ENCODE peak calls at places on chromosomes 4 and X, in four cellular contexts. O is K562, L is HepG2, Q is GM12878. I is an unnamed sample.

GRCh38 chr4:76881375-76881774 is 16.6 kb downstream of the SOWAHB start:
- DNase-seq in O (no peak), L (no peak), Q (no peak), I (no peak)

GRCh38 chr4:170247585-170247984 is 157.8 kb upstream of the AADAT start:
- DNase-seq in O (no peak), L (no peak), Q (no peak), I (no peak)

GRCh38 chr4:48227662-48228061 is 42.0 kb downstream of the TEC start:
- DNase-seq in O (no peak), Q (no peak), L (no peak), I (no peak)

GRCh38 chrX:65689377-65689776 is 21.9 kb downstream of the MSN start:
- DNase-seq in Q (no peak), O (no peak), L (no peak), I (no peak)

GRCh38 chr4:31298737-31299136 is 578.6 kb downstream of the PCDH7 start:
- DNase-seq in L (no peak), O (no peak), Q (no peak), I (no peak)

GRCh38 chrX:39144965-39145364 is 343.7 kb downstream of the MID1IP1 start:
- DNase-seq in Q (no peak), L (no peak), O (no peak), I (no peak)

GRCh38 chrX:108511721-108512120 is 72.1 kb downstream of the COL4A5 start:
- DNase-seq in O (no peak), L (no peak), Q (no peak), I (no peak)

GRCh38 chrX:95841863-95842262 is 842.8 kb upstream of the DIAPH2 start:
- DNase-seq in L (no peak), O (no peak), Q (no peak), I (no peak)

GRCh38 chr4:42588909-42589308 is 68.0 kb downstream of the ATP8A1 start:
- DNase-seq in L (no peak), O (peak; percentile 24), Q (no peak), I (no peak)

GRCh38 chr4:11914406-11914805 is 485.7 kb upstream of the HS3ST1 start:
- DNase-seq in Q (no peak), O (no peak), L (no peak), I (no peak)

GRCh38 chrX:14801136-14801535 is 71.7 kb downstream of the FANCB start:
- DNase-seq in O (no peak), Q (no peak), L (no peak), I (no peak)

DNA sequence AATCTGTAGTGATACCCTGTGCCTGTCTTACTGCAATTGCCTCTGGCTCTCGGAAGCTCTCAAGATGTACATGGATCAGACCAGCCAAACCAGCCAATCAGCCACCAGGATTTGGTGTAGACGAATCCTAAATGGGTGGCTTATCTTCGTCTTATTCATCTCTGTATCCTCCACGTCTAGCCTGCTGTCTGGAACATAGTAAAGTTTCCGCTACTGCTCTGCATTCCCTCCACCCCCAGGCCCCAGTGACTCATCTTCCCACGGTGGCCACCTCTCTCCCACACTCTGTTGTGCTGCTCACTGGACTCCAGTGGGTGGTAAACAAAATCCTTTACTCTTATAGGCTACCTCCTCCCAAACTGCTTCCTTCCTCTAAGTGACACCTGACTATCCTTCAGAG is 37.8 kb downstream of the SEPTIN6 start:
- DNase-seq in O (peak; percentile 43), Q (no peak), L (no peak), I (peak; percentile 11)
- TF ChIP-seq CHD4 in O (no peak), Q (no peak), L (no peak), I (no peak)

GRCh38 chrX:22194207-22194606 is 78.5 kb upstream of the CBLL2 start:
- DNase-seq in Q (no peak), L (no peak), O (no peak), I (no peak)

GRCh38 chrX:22196151-22196550 is 76.6 kb upstream of the CBLL2 start:
- DNase-seq in Q (no peak), O (no peak), L (no peak), I (no peak)

GRCh38 chrX:22192419-22193086 is 80.2 kb upstream of the CBLL2 start:
- DNase-seq in Q (peak; percentile 3), L (peak; percentile 38), O (peak; percentile 63), I (peak; percentile 25)
- TF ChIP-seq KDM1A in Q (no peak), L (no peak), O (no peak), I (no peak)

GRCh38 chr4:124018383-124019317 is 622.1 kb downstream of the SPRY1 start:
- DNase-seq in L (peak; percentile 12), O (no peak), Q (peak; percentile 33), I (no peak)
- TF ChIP-seq REST in L (no peak), O (no peak), Q (no peak), I (no peak)

DNA sequence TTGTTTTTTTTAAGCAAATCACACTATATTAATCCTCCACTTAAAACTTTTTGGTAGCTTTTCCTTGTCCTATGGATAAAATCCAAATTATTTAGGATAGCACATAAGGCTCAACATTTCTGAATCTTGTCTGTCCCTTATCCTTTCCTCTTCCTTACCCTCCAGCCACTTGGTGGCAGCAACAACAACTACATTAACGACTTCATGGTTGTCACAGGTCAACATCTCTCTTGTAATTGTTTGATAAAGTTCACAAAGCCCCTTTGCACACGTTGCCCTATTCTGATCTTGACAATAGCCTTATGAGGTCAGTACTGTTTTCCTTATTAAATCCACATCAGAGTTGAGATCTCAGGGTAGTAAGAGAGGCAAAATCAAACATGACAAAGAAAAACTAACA is 269.0 kb upstream of the PABPC4L start:
- DNase-seq in O (peak; percentile 2), Q (no peak), L (peak; percentile 16), I (no peak)
- TF ChIP-seq CHD4 in O (no peak), Q (no peak), L (no peak), I (no peak)

DNA sequence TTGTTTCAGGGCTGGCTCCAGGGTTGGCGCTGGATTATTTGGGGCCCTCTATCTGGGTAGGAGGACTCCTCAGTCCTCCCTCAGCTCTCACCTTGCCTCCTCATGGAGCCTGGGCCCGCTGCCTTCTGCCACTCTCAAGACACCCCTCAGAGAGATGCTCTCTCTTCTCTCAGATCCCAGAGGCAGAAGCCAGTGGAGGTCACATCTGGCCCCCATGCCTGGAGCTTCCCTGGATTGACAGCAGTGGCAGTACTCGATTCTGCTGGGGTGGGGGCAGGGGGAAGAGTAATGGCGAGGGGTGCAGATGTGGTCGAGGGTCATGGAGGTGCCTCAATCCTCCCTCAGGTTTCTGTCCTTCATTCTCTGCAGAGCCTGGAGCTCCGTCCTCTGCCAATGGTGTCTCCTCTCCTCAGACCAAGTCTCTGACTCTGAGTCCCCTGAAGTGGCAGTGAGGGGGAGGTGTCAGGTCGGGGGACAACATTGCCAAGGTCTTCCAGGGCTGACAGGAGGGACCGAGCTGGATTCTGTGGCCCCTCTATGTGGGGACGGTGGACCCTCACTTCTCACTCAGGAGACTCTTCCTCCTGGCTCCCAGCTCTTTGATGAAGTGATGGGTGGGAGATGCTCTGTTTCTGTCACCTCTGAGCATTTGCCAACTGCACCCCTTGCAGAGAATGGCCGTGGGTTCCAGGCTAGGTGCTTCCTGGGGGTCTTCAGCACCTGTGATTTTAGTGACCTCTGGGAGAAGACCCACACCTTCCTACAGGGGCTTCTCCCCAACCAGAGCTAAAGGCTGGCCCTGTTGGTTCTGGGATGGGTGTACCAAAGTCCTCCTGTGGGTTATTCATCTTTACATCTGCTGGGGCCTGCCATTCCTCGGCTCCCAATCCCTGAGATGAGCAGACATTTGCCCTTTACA is 10.9 kb upstream of the HSFX1 start:
- DNase-seq in O (no peak), L (no peak), Q (no peak), I (no peak)
- TF ChIP-seq KDM1A in O (no peak), L (no peak), Q (no peak), I (no peak)

GRCh38 chr4:118834070-118834469 is 1.9 kb downstream of the SEC24D start:
- DNase-seq in L (no peak), O (no peak), Q (no peak), I (no peak)

GRCh38 chr4:118833192-118833820 is 2.6 kb downstream of the SEC24D start:
- DNase-seq in O (no peak), L (no peak), Q (no peak), I (no peak)

GRCh38 chr4:118834960-118835895 is 698 bp downstream of the SEC24D start:
- DNase-seq in O (peak; percentile 69), L (peak; percentile 87), Q (peak; percentile 62), I (peak; percentile 66)

GRCh38 chr4:118836763-118837507 is 1.0 kb upstream of the SEC24D start:
- DNase-seq in O (peak; percentile 24), L (no peak), Q (no peak), I (no peak)

DNA sequence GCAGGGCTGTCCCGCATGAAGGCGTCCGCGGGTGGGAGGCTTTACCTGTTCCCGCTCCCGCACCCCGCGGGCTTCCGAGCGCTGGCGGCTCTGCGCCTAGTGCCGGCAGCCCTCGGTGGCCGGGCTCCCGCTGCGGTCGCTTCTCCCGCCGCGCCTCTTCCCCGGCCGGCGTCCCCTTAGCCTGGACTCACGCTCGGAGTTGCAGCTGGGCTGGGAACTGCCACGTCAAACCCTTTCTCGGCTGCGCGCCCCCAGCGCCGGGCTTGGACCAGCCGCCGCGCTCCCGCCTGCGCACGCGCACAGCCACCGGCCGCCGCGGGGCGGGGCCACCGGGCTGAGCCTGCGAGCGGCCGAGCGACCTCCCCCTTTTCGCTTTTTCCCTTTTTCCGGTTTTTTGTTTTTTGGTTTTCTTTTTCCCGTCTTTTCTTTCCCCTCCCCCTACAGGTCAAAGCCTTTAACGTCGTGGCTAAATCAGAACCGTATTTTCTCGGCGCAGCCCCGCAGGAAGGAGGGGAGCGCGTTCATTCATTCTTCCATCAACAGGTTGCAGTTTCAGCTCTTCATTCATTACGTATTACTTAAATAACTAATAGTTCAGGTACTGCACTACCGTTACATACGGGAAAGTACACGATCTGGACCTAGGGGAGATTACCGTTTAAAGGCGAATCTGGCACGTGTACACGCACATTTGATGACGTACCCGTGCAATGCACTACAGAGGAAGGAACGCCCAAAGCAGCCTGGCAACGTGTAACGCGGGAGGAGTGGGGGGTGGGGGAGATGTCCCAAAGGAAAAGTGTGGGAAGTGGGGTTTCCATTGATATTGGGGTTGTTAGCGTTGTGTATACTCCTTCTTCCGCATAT is at the start of gene SEC24D:
- DNase-seq in O (peak; percentile 91), L (peak; percentile 73), Q (no peak), I (peak; percentile 81)
- TF ChIP-seq REST in O (no peak), L (no peak), Q (no peak), I (no peak)

DNA sequence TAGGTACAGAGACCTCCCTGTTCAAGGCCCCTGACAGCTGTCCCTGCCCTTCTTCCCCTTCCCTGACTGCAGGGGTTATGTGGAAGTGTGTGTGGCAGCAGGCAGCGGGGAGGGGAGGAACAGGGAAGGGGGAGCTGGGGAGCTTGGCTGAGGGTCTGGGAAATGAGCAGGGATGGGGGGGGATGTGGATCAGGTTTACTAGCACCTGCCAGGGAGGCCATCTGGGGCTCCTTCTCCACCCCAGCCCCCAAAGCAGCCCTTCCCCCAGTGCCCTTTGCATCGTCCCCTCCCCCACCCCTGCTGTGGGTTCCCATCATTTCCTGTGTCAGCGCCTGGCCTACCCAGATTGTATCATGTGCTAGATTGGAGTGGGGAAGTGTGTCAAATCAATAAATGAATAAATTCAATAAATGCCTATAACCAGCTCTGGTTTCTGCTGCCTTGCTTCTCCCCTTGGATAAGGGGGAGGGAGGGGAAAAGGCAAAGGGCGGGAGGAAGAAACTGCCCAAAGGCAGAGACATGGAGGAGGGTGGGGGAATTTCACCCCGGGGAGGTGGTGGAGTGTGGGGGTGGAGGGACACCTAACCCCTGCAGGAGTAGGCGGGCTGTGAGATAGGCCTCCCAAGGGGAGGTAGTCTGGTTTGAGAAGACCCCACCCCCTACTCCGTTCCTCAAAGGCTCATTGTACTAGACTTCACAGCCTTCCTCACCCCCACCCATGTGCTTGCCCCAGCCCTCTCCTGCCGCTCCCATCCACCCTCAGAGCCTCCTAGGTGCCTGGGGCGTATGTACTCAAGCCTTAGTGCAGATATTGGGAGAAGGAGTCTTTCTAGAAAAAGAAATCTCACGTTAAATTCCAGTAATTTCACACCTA is 3.2 kb downstream of the CXorf65 start:
- DNase-seq in O (peak; percentile 93), Q (no peak), L (no peak), I (no peak)
- TF ChIP-seq CHD4 in O (no peak), Q (no peak), L (no peak), I (no peak)